ENCODE peak calls at places on chromosomes 2 and 18, in four cellular contexts. C is HFFc6, W is GM20000, Y is AG04450. M is an unnamed sample.

GRCh38 chr2:23541453-23542334 is 156.7 kb downstream of the KLHL29 start:
- DNase-seq in C (peak; percentile 17), W (no peak), Y (no peak), M (no peak)

GRCh38 chr18:62982600-62983251 is 267.4 kb downstream of the PHLPP1 start:
- DNase-seq in C (peak; percentile 20), W (peak; percentile 83), Y (peak; percentile 11), M (peak; percentile 5)

GRCh38 chr2:168449419-168449818 is 6.7 kb upstream of the CERS6 start:
- DNase-seq in C (no peak), W (no peak), Y (no peak), M (no peak)

GRCh38 chr2:207352978-207353377 is 176.8 kb upstream of the CREB1 start:
- DNase-seq in C (no peak), W (no peak), Y (no peak), M (no peak)

GRCh38 chr2:38602136-38602731 is 494 bp downstream of the HNRNPLL start:
- DNase-seq in C (no peak), W (no peak), Y (no peak), M (no peak)

GRCh38 chr2:192265751-192266150 is 71.0 kb upstream of the TMEFF2 start:
- DNase-seq in C (no peak), W (no peak), Y (no peak), M (no peak)

GRCh38 chr2:217293607-217294006 is 433.7 kb upstream of the TNP1 start:
- DNase-seq in C (no peak), W (no peak), Y (no peak), M (no peak)

GRCh38 chr2:8649718-8650117 is 32.1 kb upstream of the ID2 start:
- DNase-seq in C (no peak), W (no peak), Y (no peak), M (no peak)

GRCh38 chr18:42052137-42052708 is 97.2 kb downstream of the PIK3C3 start:
- DNase-seq in C (peak; percentile 19), W (no peak), Y (no peak), M (no peak)

GRCh38 chr2:86825728-86826386 is 35.1 kb upstream of the CD8A start:
- DNase-seq in C (no peak), W (no peak), Y (no peak), M (no peak)

GRCh38 chr18:79522451-79523220 is 126.9 kb downstream of the NFATC1 start:
- DNase-seq in C (no peak), W (no peak), Y (no peak), M (no peak)

GRCh38 chr2:229412686-229413085 is 141.6 kb upstream of the PID1 start:
- DNase-seq in C (no peak), W (no peak), Y (no peak), M (no peak)

GRCh38 chr2:134075204-134075603 is 178.7 kb upstream of the MGAT5 start:
- DNase-seq in C (no peak), W (no peak), Y (no peak), M (no peak)

GRCh38 chr2:27379840-27380625 is 501 bp downstream of the ZNF513 start:
- DNase-seq in C (peak; percentile 33), W (peak; percentile 42), Y (no peak), M (no peak)

DNA sequence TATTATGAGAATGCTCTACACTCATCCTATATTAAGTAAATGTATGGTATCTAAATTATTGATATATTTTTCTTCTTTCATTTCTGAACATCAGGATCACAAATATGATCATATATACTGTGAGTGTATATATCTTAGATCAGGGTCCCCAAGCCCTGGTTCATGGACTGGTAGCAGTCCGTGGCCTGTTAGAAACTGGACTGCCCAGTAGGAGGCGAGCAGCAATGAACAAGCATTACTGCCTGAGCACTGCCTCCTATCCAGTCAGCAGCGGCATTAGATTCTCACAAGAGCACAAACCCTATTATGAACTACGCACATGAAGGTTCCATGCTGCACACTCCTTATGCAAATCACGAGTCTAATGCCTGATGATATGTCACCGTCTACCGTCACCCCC is 1247.1 kb upstream of the NXPH2 start:
- DNase-seq in C (no peak), W (no peak), Y (no peak), M (no peak)
- TF ChIP-seq CTCF in C (no peak), W (no peak), Y (no peak), M (no peak)

DNA sequence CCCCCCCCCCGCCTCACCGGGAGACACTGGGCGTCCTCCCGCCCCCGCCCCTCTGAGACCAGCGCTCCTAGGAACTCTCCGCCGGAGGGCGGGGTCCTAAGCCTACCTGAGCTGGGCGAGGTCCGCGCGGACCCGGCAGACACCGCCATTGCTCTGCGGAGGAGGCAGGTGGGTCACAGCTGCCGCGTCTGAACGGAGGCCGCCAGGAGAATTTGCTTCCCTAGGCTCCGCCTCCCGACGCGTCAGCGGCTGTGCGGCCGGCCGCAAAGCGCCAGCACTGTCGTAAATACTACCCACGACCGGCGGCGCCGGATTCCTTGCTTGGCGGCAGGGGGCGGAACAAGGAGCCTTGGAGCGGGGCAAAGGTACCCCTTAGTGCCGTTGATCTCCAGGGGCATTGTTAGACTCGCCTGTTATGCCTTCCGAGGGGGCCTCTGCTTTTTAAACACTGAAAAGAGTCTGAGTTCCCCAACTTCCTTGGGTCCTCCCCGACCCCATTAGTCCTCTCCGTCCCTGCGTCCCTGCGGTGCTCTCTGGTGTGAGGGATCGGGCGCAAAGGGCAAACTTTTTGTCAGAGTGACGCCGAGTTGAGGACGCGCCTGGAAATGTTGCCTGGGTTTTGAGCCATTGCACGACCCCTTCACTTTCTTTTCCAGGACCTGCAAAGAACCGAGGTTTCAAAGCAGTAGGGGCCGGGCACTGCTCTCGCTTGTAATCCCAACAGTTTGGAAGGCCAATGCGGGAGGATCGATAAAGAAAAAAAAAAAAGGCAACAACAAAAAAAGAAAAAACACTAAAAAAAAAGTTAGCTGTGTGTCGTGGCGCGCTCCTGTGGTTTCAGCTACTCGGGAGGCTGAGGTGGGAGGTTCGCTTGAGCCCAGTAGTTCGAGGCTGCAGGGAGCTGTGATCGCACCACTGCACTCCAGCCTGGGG is at the start of gene GGCX:
- DNase-seq in C (peak; percentile 93), W (peak; percentile 90), Y (peak; percentile 83), M (peak; percentile 52)
- TF ChIP-seq CTCF in C (peak; percentile 68), W (no peak), Y (no peak), M (no peak)

DNA sequence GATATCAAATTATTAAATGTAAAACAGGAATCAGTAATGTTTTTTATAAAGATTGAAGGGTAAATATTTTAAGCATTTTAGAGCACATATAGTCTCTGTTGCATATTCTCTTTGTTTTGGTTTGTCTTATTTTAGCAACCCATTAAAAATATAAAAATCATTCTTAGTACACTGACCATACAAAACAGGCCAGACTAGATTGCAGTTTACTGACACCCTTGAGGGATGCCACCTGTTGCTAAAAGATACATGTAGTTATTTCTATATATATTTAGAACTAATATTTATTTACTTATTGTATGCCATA is 44.7 kb upstream of the SULT1C3 start:
- DNase-seq in C (no peak), W (no peak), Y (no peak), M (no peak)
- TF ChIP-seq CTCF in C (peak; percentile 36), W (no peak), Y (no peak), M (no peak)

GRCh38 chr2:116510117-116510671 is 1304.3 kb upstream of the DDX18 start:
- DNase-seq in C (no peak), W (peak; percentile 2), Y (no peak), M (no peak)
- TF ChIP-seq CTCF in C (peak; percentile 34), W (no peak), Y (no peak), M (no peak)

GRCh38 chr2:165420231-165420630 is 49.3 kb upstream of the CSRNP3 start:
- DNase-seq in C (no peak), W (no peak), Y (no peak), M (no peak)
- TF ChIP-seq CTCF in C (no peak), W (no peak), Y (no peak), M (no peak)

M was measured in AG09309.